ENCODE peak calls at places on chromosomes 12 and 14, in seven cellular contexts. One of them, this sample, is unnamed.
A peak's percentile ranks its signal among the peaks of the same experiment; 100 is the strongest.

GRCh38 chr12:80086025-80086424 is 13.3 kb upstream of the OTOGL start:
- DNase-seq in activated CD8-positive, alpha-beta memory T cell treated with anti-CD3 and anti-CD28 coated beads, Interleukin-2, amount 50 U/mL, for 4 hours: no peak
- DNase-seq in fibroblast of the conjunctiva: no peak
- DNase-seq in stimulated activated CD8-positive, alpha-beta memory T cell treated with anti-CD3 and anti-CD28 coated beads, Interleukin-15, amount 100 ng/mL, for 24 hours: no peak
- DNase-seq in activated CD4-positive, alpha-beta T cell treated with anti-CD3 and anti-CD28 coated beads, Interleukin-2, amount 50 U/mL, for 24 hours: no peak
- DNase-seq in KBM-7: no peak
- DNase-seq in EH: no peak
- DNase-seq in this sample: no peak

GRCh38 chr14:67527756-67528155 is 5.3 kb upstream of the PLEKHH1 start:
- DNase-seq in EH: no peak
- DNase-seq in stimulated activated CD8-positive, alpha-beta memory T cell treated with anti-CD3 and anti-CD28 coated beads, Interleukin-15, amount 100 ng/mL, for 24 hours: no peak
- DNase-seq in activated CD4-positive, alpha-beta T cell treated with anti-CD3 and anti-CD28 coated beads, Interleukin-2, amount 50 U/mL, for 24 hours: no peak
- DNase-seq in activated CD8-positive, alpha-beta memory T cell treated with anti-CD3 and anti-CD28 coated beads, Interleukin-2, amount 50 U/mL, for 4 hours: no peak
- DNase-seq in fibroblast of the conjunctiva: no peak
- DNase-seq in KBM-7: no peak
- DNase-seq in this sample: no peak

GRCh38 chr12:47408171-47408871 is 297.5 kb downstream of the RPAP3 start:
- DNase-seq in fibroblast of the conjunctiva: no peak
- DNase-seq in KBM-7: peak; percentile 84
- DNase-seq in stimulated activated CD8-positive, alpha-beta memory T cell treated with anti-CD3 and anti-CD28 coated beads, Interleukin-15, amount 100 ng/mL, for 24 hours: no peak
- DNase-seq in EH: no peak
- DNase-seq in activated CD4-positive, alpha-beta T cell treated with anti-CD3 and anti-CD28 coated beads, Interleukin-2, amount 50 U/mL, for 24 hours: no peak
- DNase-seq in activated CD8-positive, alpha-beta memory T cell treated with anti-CD3 and anti-CD28 coated beads, Interleukin-2, amount 50 U/mL, for 4 hours: peak; percentile 32
- DNase-seq in this sample: no peak

GRCh38 chr12:127642208-127642607 is 624.8 kb upstream of the TMEM132C start:
- DNase-seq in stimulated activated CD8-positive, alpha-beta memory T cell treated with anti-CD3 and anti-CD28 coated beads, Interleukin-15, amount 100 ng/mL, for 24 hours: no peak
- DNase-seq in EH: no peak
- DNase-seq in activated CD8-positive, alpha-beta memory T cell treated with anti-CD3 and anti-CD28 coated beads, Interleukin-2, amount 50 U/mL, for 4 hours: no peak
- DNase-seq in activated CD4-positive, alpha-beta T cell treated with anti-CD3 and anti-CD28 coated beads, Interleukin-2, amount 50 U/mL, for 24 hours: no peak
- DNase-seq in fibroblast of the conjunctiva: no peak
- DNase-seq in KBM-7: no peak
- DNase-seq in this sample: no peak

GRCh38 chr14:31530136-31530535 is 31.1 kb upstream of the NUBPL start:
- DNase-seq in activated CD8-positive, alpha-beta memory T cell treated with anti-CD3 and anti-CD28 coated beads, Interleukin-2, amount 50 U/mL, for 4 hours: no peak
- DNase-seq in EH: peak; percentile 6
- DNase-seq in fibroblast of the conjunctiva: no peak
- DNase-seq in activated CD4-positive, alpha-beta T cell treated with anti-CD3 and anti-CD28 coated beads, Interleukin-2, amount 50 U/mL, for 24 hours: no peak
- DNase-seq in stimulated activated CD8-positive, alpha-beta memory T cell treated with anti-CD3 and anti-CD28 coated beads, Interleukin-15, amount 100 ng/mL, for 24 hours: no peak
- DNase-seq in KBM-7: no peak
- DNase-seq in this sample: no peak

GRCh38 chr14:23186913-23187654 is 3.6 kb upstream of the SLC7A8 start:
- DNase-seq in fibroblast of the conjunctiva: peak; percentile 69
- DNase-seq in stimulated activated CD8-positive, alpha-beta memory T cell treated with anti-CD3 and anti-CD28 coated beads, Interleukin-15, amount 100 ng/mL, for 24 hours: no peak
- DNase-seq in KBM-7: peak; percentile 75
- DNase-seq in activated CD4-positive, alpha-beta T cell treated with anti-CD3 and anti-CD28 coated beads, Interleukin-2, amount 50 U/mL, for 24 hours: no peak
- DNase-seq in activated CD8-positive, alpha-beta memory T cell treated with anti-CD3 and anti-CD28 coated beads, Interleukin-2, amount 50 U/mL, for 4 hours: peak; percentile 22
- DNase-seq in EH: peak; percentile 70
- DNase-seq in this sample: peak; percentile 68

GRCh38 chr12:25744334-25744733 is 191.3 kb upstream of the LMNTD1 start:
- DNase-seq in activated CD8-positive, alpha-beta memory T cell treated with anti-CD3 and anti-CD28 coated beads, Interleukin-2, amount 50 U/mL, for 4 hours: no peak
- DNase-seq in activated CD4-positive, alpha-beta T cell treated with anti-CD3 and anti-CD28 coated beads, Interleukin-2, amount 50 U/mL, for 24 hours: no peak
- DNase-seq in stimulated activated CD8-positive, alpha-beta memory T cell treated with anti-CD3 and anti-CD28 coated beads, Interleukin-15, amount 100 ng/mL, for 24 hours: no peak
- DNase-seq in fibroblast of the conjunctiva: no peak
- DNase-seq in KBM-7: no peak
- DNase-seq in EH: no peak
- DNase-seq in this sample: no peak

GRCh38 chr12:68481181-68481941 is 129.3 kb upstream of the RAP1B start:
- DNase-seq in stimulated activated CD8-positive, alpha-beta memory T cell treated with anti-CD3 and anti-CD28 coated beads, Interleukin-15, amount 100 ng/mL, for 24 hours: no peak
- DNase-seq in activated CD8-positive, alpha-beta memory T cell treated with anti-CD3 and anti-CD28 coated beads, Interleukin-2, amount 50 U/mL, for 4 hours: no peak
- DNase-seq in fibroblast of the conjunctiva: no peak
- DNase-seq in EH: peak; percentile 70
- DNase-seq in activated CD4-positive, alpha-beta T cell treated with anti-CD3 and anti-CD28 coated beads, Interleukin-2, amount 50 U/mL, for 24 hours: no peak
- DNase-seq in KBM-7: peak; percentile 42
- DNase-seq in this sample: no peak

GRCh38 chr14:63178912-63179311 is 25.3 kb upstream of the RHOJ start:
- DNase-seq in EH: peak; percentile 64
- DNase-seq in KBM-7: no peak
- DNase-seq in activated CD4-positive, alpha-beta T cell treated with anti-CD3 and anti-CD28 coated beads, Interleukin-2, amount 50 U/mL, for 24 hours: no peak
- DNase-seq in stimulated activated CD8-positive, alpha-beta memory T cell treated with anti-CD3 and anti-CD28 coated beads, Interleukin-15, amount 100 ng/mL, for 24 hours: no peak
- DNase-seq in fibroblast of the conjunctiva: no peak
- DNase-seq in activated CD8-positive, alpha-beta memory T cell treated with anti-CD3 and anti-CD28 coated beads, Interleukin-2, amount 50 U/mL, for 4 hours: no peak
- DNase-seq in this sample: no peak

GRCh38 chr14:100425454-100425814 is 102.3 kb downstream of the SLC25A47 start:
- DNase-seq in stimulated activated CD8-positive, alpha-beta memory T cell treated with anti-CD3 and anti-CD28 coated beads, Interleukin-15, amount 100 ng/mL, for 24 hours: no peak
- DNase-seq in activated CD8-positive, alpha-beta memory T cell treated with anti-CD3 and anti-CD28 coated beads, Interleukin-2, amount 50 U/mL, for 4 hours: no peak
- DNase-seq in activated CD4-positive, alpha-beta T cell treated with anti-CD3 and anti-CD28 coated beads, Interleukin-2, amount 50 U/mL, for 24 hours: no peak
- DNase-seq in KBM-7: no peak
- DNase-seq in EH: no peak
- DNase-seq in fibroblast of the conjunctiva: no peak
- DNase-seq in this sample: no peak

GRCh38 chr14:79581912-79582576 is 629.3 kb downstream of the DIO2 start:
- DNase-seq in activated CD8-positive, alpha-beta memory T cell treated with anti-CD3 and anti-CD28 coated beads, Interleukin-2, amount 50 U/mL, for 4 hours: no peak
- DNase-seq in KBM-7: no peak
- DNase-seq in stimulated activated CD8-positive, alpha-beta memory T cell treated with anti-CD3 and anti-CD28 coated beads, Interleukin-15, amount 100 ng/mL, for 24 hours: no peak
- DNase-seq in EH: peak; percentile 83
- DNase-seq in activated CD4-positive, alpha-beta T cell treated with anti-CD3 and anti-CD28 coated beads, Interleukin-2, amount 50 U/mL, for 24 hours: no peak
- DNase-seq in fibroblast of the conjunctiva: no peak
- DNase-seq in this sample: no peak